ENCODE peak calls at places on chromosomes 4 and X, in five cellular contexts. P is stimulated activated naive B cell treated with anti-CD40 and anti-IgM and Interleukin-4, amounts not matched to agents 10 μg/mL and 1 μg/mL and 100 μg/mL, for 72 hours; S is activated naive CD4-positive, alpha-beta T cell treated with Interleukin-2 at 50 U/mL for 16 hours; C is astrocyte of the cerebellum; N is AML-193. W is an unnamed sample.

GRCh38 chr4:111066001-111066400 is 443.1 kb upstream of the PITX2 start:
- DNase-seq in C (no peak), N (no peak), S (no peak), P (no peak), W (no peak)

GRCh38 chr4:82988323-82988832 is 22.2 kb downstream of the LIN54 start:
- DNase-seq in N (no peak), P (no peak), S (no peak), C (peak; percentile 19), W (no peak)

GRCh38 chr4:28555851-28556250 is 1695.2 kb downstream of the STIM2 start:
- DNase-seq in S (no peak), P (no peak), C (no peak), N (no peak), W (no peak)

GRCh38 chr4:2095236-2096072 is 36.3 kb downstream of the NAT8L start:
- DNase-seq in S (no peak), C (peak; percentile 5), N (no peak), P (no peak), W (no peak)

GRCh38 chr4:105547769-105548168 is 4.7 kb upstream of the ARHGEF38 start:
- DNase-seq in C (no peak), S (no peak), P (no peak), N (no peak), W (no peak)

GRCh38 chr4:169372791-169373190 is 102.0 kb upstream of the SH3RF1 start:
- DNase-seq in N (no peak), P (no peak), S (no peak), C (no peak), W (no peak)

GRCh38 chr4:153232768-153233167 is 28.5 kb downstream of the TRIM2 start:
- DNase-seq in N (no peak), S (no peak), C (no peak), P (no peak), W (no peak)

GRCh38 chrX:126552313-126553022 is at the start of gene DCAF12L1:
- DNase-seq in N (no peak), S (no peak), P (no peak), C (no peak), W (no peak)

GRCh38 chr4:97366661-97367060 is 776.6 kb downstream of the STPG2 start:
- DNase-seq in C (no peak), S (no peak), P (no peak), N (no peak), W (peak; percentile 28)

GRCh38 chr4:168993724-168994510 is 16.1 kb downstream of the CBR4 start:
- DNase-seq in N (peak; percentile 14), C (no peak), P (no peak), S (no peak), W (peak; percentile 87)

GRCh38 chr4:105106416-105106815 is 40.3 kb upstream of the TET2 start:
- DNase-seq in S (no peak), N (no peak), C (no peak), P (no peak), W (no peak)

GRCh38 chr4:40190880-40191815 is 5.7 kb upstream of the RHOH start:
- DNase-seq in S (no peak), C (no peak), N (no peak), P (no peak), W (no peak)

GRCh38 chr4:90190510-90190909 is 63.3 kb downstream of the CCSER1 start:
- DNase-seq in N (no peak), P (no peak), C (no peak), S (no peak), W (no peak)

GRCh38 chr4:8721621-8722020 is 129.1 kb downstream of the CPZ start:
- DNase-seq in C (no peak), P (no peak), S (no peak), N (no peak), W (no peak)

GRCh38 chrX:44042731-44043130 is 69.5 kb upstream of the NDP start:
- DNase-seq in C (no peak), S (no peak), N (no peak), P (no peak), W (no peak)

GRCh38 chrX:30589146-30589888 is 11.8 kb upstream of the TASL start:
- DNase-seq in C (no peak), S (no peak), P (no peak), N (peak; percentile 14), W (no peak)

GRCh38 chr4:69984030-69984443 is 11.7 kb upstream of the STATH start:
- DNase-seq in N (no peak), S (no peak), C (peak; percentile 26), P (no peak), W (peak; percentile 66)

W was measured in retinal pigment epithelial cell.